ENCODE peak calls at places on chromosomes 13 and 19, in four cellular contexts. J is lower leg skin, E is upper lobe of right lung, I is dorsolateral prefrontal cortex. O is an unnamed sample.

GRCh38 chr13:110352735-110353134 is 45.7 kb downstream of the COL4A2 start:
- DNase-seq in E (no peak), I (no peak), J (no peak), O (no peak)

GRCh38 chr19:3516675-3517207 is 10.6 kb downstream of the FZR1 start:
- DNase-seq in E (no peak), J (no peak), I (no peak), O (no peak)

GRCh38 chr19:4067396-4068057 is 828 bp upstream of the ZBTB7A start:
- DNase-seq in I (no peak), J (no peak), E (peak), O (no peak)

GRCh38 chr13:40665061-40665753 is 1.2 kb downstream of the FOXO1 start:
- DNase-seq in E (peak), I (no peak), J (no peak), O (peak)

GRCh38 chr19:17993076-17993813 is 14.7 kb upstream of the ARRDC2 start:
- DNase-seq in E (no peak), I (no peak), J (no peak), O (no peak)

GRCh38 chr13:59531571-59532091 is 632.1 kb downstream of the DIAPH3 start:
- DNase-seq in J (peak), E (peak), I (peak), O (no peak)

GRCh38 chr13:51152713-51153112 is 41.6 kb upstream of the C13orf42 start:
- DNase-seq in E (no peak), J (no peak), I (no peak), O (no peak)

GRCh38 chr19:29277107-29277506 is 64.2 kb upstream of the UQCRFS1 start:
- DNase-seq in E (peak), J (no peak), I (no peak), O (no peak)

GRCh38 chr19:51690359-51691121 is 2.6 kb upstream of the SPACA6 start:
- DNase-seq in E (peak), J (peak), I (no peak), O (peak)

GRCh38 chr13:82076421-82076820 is 1735.5 kb upstream of the SPRY2 start:
- DNase-seq in E (no peak), I (no peak), J (no peak), O (no peak)

GRCh38 chr13:43300817-43301216 is 277.4 kb downstream of the DNAJC15 start:
- DNase-seq in E (no peak), I (no peak), J (no peak), O (no peak)

GRCh38 chr13:107743100-107743499 is 472.2 kb downstream of the LIG4 start:
- DNase-seq in E (no peak), I (no peak), J (no peak), O (no peak)

GRCh38 chr19:11208526-11209471 is 11.5 kb upstream of the KANK2 start:
- DNase-seq in E (no peak), J (no peak), I (no peak), O (no peak)

GRCh38 chr19:47280183-47280797 is 5.6 kb downstream of the INAFM1 start:
- DNase-seq in J (no peak), I (no peak), E (peak), O (no peak)

GRCh38 chr13:102291587-102292218 is 110.1 kb downstream of the FGF14 start:
- DNase-seq in I (no peak), J (no peak), E (no peak), O (no peak)

GRCh38 chr19:48006762-48007161 is 12.3 kb downstream of the ELSPBP1 start:
- DNase-seq in J (no peak), E (no peak), I (no peak), O (no peak)

GRCh38 chr13:44971656-44972595 is 17.3 kb downstream of the NUFIP1 start:
- DNase-seq in J (no peak), E (no peak), I (no peak), O (no peak)

GRCh38 chr13:100388923-100389322 is 199.7 kb downstream of the GGACT start:
- DNase-seq in I (no peak), J (no peak), E (no peak), O (no peak)

GRCh38 chr13:108214511-108215383 is 589 bp downstream of the LIG4 start:
- DNase-seq in I (no peak), J (no peak), E (peak), O (no peak)

GRCh38 chr13:109760372-109760771 is 26.0 kb downstream of the IRS2 start:
- DNase-seq in I (no peak), J (no peak), E (no peak), O (no peak)

GRCh38 chr13:106568225-106569003 is 477 bp upstream of the ARGLU1 start:
- DNase-seq in E (no peak), J (no peak), I (no peak), O (no peak)

GRCh38 chr13:89686171-89686570 is 1661.3 kb upstream of the MIR17HG start:
- DNase-seq in J (no peak), I (no peak), E (no peak), O (no peak)

GRCh38 chr13:112071011-112071901 is 4.3 kb downstream of the SOX1 start:
- DNase-seq in I (no peak), J (no peak), E (no peak), O (no peak)

GRCh38 chr19:45881909-45882528 is 3.9 kb downstream of the IRF2BP1 start:
- DNase-seq in E (no peak), J (no peak), I (no peak), O (peak)

GRCh38 chr13:31913459-31913858 is 118.1 kb upstream of the FRY start:
- DNase-seq in E (no peak), J (no peak), I (no peak), O (no peak)

GRCh38 chr13:40432018-40432978 is 234.1 kb downstream of the FOXO1 start:
- DNase-seq in E (no peak), J (no peak), I (no peak), O (no peak)

GRCh38 chr13:41231025-41231677 is 32.2 kb downstream of the MTRF1 start:
- DNase-seq in J (no peak), E (no peak), I (no peak), O (no peak)

GRCh38 chr19:20928371-20928770 is 5.3 kb downstream of the ZNF85 start:
- DNase-seq in E (no peak), I (no peak), J (no peak), O (no peak)

GRCh38 chr19:47863514-47863936 is 4.5 kb downstream of the TPRX2 start:
- DNase-seq in J (peak), E (peak), I (peak), O (peak)

GRCh38 chr13:47813683-47814082 is 187.4 kb downstream of the SUCLA2 start:
- DNase-seq in E (no peak), J (no peak), I (no peak), O (no peak)

GRCh38 chr13:100392709-100393630 is 195.6 kb downstream of the GGACT start:
- DNase-seq in J (peak), E (no peak), I (no peak), O (no peak)

GRCh38 chr19:54317108-54317964 is 4.4 kb upstream of the LILRA5 start:
- DNase-seq in J (no peak), I (no peak), E (no peak), O (no peak)

DNA sequence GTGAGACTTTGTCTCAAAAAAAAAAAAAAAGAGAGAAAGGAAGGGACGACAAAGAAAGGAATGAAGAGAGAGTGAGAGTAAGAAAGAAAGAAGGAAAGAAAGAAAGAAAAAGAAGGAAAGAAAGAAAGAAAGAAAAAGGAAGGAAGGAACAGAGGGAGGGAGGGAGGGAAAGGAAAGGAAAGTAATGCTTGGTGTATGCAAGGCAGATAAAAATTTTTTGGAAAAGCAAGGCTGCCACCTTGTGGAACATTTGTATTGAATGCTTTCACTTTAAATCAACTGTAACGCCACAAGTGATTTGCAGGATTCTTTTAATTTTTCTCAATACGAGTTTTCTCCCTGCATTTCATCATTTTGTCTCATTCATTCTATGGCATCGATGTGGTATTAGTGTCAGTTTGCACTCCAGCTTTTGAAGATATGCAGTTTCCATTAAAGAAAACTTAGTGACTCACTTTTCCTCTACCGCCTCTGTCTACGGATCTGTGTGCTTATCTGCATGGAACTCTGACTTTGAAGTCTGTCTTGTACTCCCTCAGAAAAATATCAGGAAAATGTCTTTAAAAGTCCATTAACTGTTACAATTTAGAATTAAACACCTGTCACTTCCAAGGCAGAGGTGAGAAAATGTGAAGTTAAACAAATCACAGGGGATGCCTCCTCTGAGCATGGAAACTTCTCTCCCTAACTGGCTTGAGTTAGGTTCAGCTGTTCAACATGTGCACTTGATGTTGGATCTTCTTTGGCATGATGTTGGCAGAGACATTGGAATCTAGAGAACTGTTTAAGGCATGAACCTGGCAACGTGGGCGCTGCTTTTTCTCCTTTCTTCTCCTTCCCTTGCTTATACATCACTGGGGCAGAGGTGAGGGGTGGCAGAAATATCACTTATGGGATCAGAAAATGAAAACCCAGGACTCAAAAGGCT is 20.0 kb upstream of the ZDHHC20 start:
- DNase-seq in J (peak), E (no peak), I (no peak), O (no peak)
- TF ChIP-seq CTCF in J (no peak), E (peak), I (peak), O (peak)

GRCh38 chr13:92573467-92574057 is 653.0 kb upstream of the GPC6 start:
- DNase-seq in J (no peak), I (no peak), E (no peak), O (no peak)
- TF ChIP-seq CTCF in J (no peak), I (no peak), E (no peak), O (peak)

GRCh38 chr19:30686252-30686762 is 314.1 kb downstream of the ZNF536 start:
- DNase-seq in E (no peak), J (no peak), I (no peak), O (no peak)
- TF ChIP-seq CTCF in E (peak), J (no peak), I (peak), O (peak)

GRCh38 chr13:79405831-79406596 is at the start of gene RBM26:
- DNase-seq in I (peak), J (peak), E (peak), O (peak)
- TF ChIP-seq CTCF in I (no peak), J (no peak), E (peak), O (no peak)

O was measured in progenitor cell of endocrine pancreas.